ENCODE peak calls at places on chromosomes 11 and 22, in ten cellular contexts. One of them, this sample, is unnamed.

GRCh38 chr11:93268287-93269040 is 62.1 kb upstream of the DEUP1 start:
- DNase-seq in endodermal cell: no peak
- DNase-seq in uterus: no peak
- DNase-seq in A549: no peak
- DNase-seq in brain microvascular endothelial cell: no peak
- DNase-seq in heart right ventricle: no peak
- DNase-seq in CD8-positive, alpha-beta T cell: no peak
- DNase-seq in epithelial cell of esophagus: no peak
- DNase-seq in Peyer's patch: no peak
- DNase-seq in mucosa of descending colon: no peak
- DNase-seq in this sample: no peak

GRCh38 chr11:57214087-57214395 is 23.0 kb downstream of the APLNR start:
- DNase-seq in A549: no peak
- DNase-seq in Peyer's patch: no peak
- DNase-seq in endodermal cell: no peak
- DNase-seq in mucosa of descending colon: no peak
- DNase-seq in heart right ventricle: no peak
- DNase-seq in CD8-positive, alpha-beta T cell: no peak
- DNase-seq in epithelial cell of esophagus: no peak
- DNase-seq in uterus: no peak
- DNase-seq in brain microvascular endothelial cell: no peak
- DNase-seq in this sample: no peak

GRCh38 chr11:34331736-34332135 is 26.1 kb downstream of the ABTB2 start:
- DNase-seq in endodermal cell: no peak
- DNase-seq in Peyer's patch: no peak
- DNase-seq in uterus: no peak
- DNase-seq in A549: peak
- DNase-seq in heart right ventricle: no peak
- DNase-seq in brain microvascular endothelial cell: no peak
- DNase-seq in mucosa of descending colon: no peak
- DNase-seq in CD8-positive, alpha-beta T cell: no peak
- DNase-seq in epithelial cell of esophagus: no peak
- DNase-seq in this sample: no peak

GRCh38 chr11:48041877-48042698 is 61.7 kb downstream of the PTPRJ start:
- DNase-seq in uterus: no peak
- DNase-seq in Peyer's patch: no peak
- DNase-seq in mucosa of descending colon: no peak
- DNase-seq in endodermal cell: no peak
- DNase-seq in CD8-positive, alpha-beta T cell: no peak
- DNase-seq in brain microvascular endothelial cell: no peak
- DNase-seq in epithelial cell of esophagus: no peak
- DNase-seq in heart right ventricle: no peak
- DNase-seq in A549: no peak
- DNase-seq in this sample: no peak

GRCh38 chr22:33421859-33422258 is 363.7 kb upstream of the SYN3 start:
- DNase-seq in brain microvascular endothelial cell: no peak
- DNase-seq in CD8-positive, alpha-beta T cell: no peak
- DNase-seq in uterus: no peak
- DNase-seq in heart right ventricle: peak
- DNase-seq in epithelial cell of esophagus: no peak
- DNase-seq in Peyer's patch: no peak
- DNase-seq in A549: no peak
- DNase-seq in mucosa of descending colon: no peak
- DNase-seq in endodermal cell: no peak
- DNase-seq in this sample: no peak

GRCh38 chr11:127805771-127806170 is 781.6 kb downstream of the ETS1 start:
- DNase-seq in A549: no peak
- DNase-seq in CD8-positive, alpha-beta T cell: no peak
- DNase-seq in mucosa of descending colon: no peak
- DNase-seq in Peyer's patch: no peak
- DNase-seq in brain microvascular endothelial cell: no peak
- DNase-seq in uterus: no peak
- DNase-seq in heart right ventricle: no peak
- DNase-seq in endodermal cell: peak
- DNase-seq in epithelial cell of esophagus: no peak
- DNase-seq in this sample: no peak

GRCh38 chr22:31629741-31630184 is 32.3 kb downstream of the PISD start:
- DNase-seq in Peyer's patch: no peak
- DNase-seq in heart right ventricle: no peak
- DNase-seq in brain microvascular endothelial cell: no peak
- DNase-seq in epithelial cell of esophagus: no peak
- DNase-seq in mucosa of descending colon: no peak
- DNase-seq in A549: no peak
- DNase-seq in endodermal cell: no peak
- DNase-seq in uterus: no peak
- DNase-seq in CD8-positive, alpha-beta T cell: peak
- DNase-seq in this sample: no peak

GRCh38 chr11:1039481-1040427 is 3.2 kb upstream of the MUC6 start:
- DNase-seq in heart right ventricle: no peak
- DNase-seq in endodermal cell: no peak
- DNase-seq in brain microvascular endothelial cell: no peak
- DNase-seq in uterus: no peak
- DNase-seq in Peyer's patch: no peak
- DNase-seq in mucosa of descending colon: peak
- DNase-seq in CD8-positive, alpha-beta T cell: peak
- DNase-seq in A549: no peak
- DNase-seq in epithelial cell of esophagus: no peak
- DNase-seq in this sample: no peak

GRCh38 chr11:113401718-113402117 is 14.1 kb downstream of the ANKK1 start:
- DNase-seq in A549: peak
- DNase-seq in mucosa of descending colon: peak
- DNase-seq in uterus: no peak
- DNase-seq in epithelial cell of esophagus: peak
- DNase-seq in CD8-positive, alpha-beta T cell: no peak
- DNase-seq in heart right ventricle: peak
- DNase-seq in brain microvascular endothelial cell: no peak
- DNase-seq in endodermal cell: no peak
- DNase-seq in Peyer's patch: peak
- DNase-seq in this sample: no peak

GRCh38 chr11:96162816-96163499 is 180.0 kb downstream of the MAML2 start:
- DNase-seq in epithelial cell of esophagus: peak
- DNase-seq in brain microvascular endothelial cell: peak
- DNase-seq in endodermal cell: no peak
- DNase-seq in Peyer's patch: no peak
- DNase-seq in heart right ventricle: peak
- DNase-seq in uterus: peak
- DNase-seq in A549: no peak
- DNase-seq in mucosa of descending colon: no peak
- DNase-seq in CD8-positive, alpha-beta T cell: no peak
- DNase-seq in this sample: no peak

GRCh38 chr11:8080069-8080670 is 841 bp upstream of the TUB start:
- DNase-seq in mucosa of descending colon: no peak
- DNase-seq in A549: no peak
- DNase-seq in CD8-positive, alpha-beta T cell: no peak
- DNase-seq in Peyer's patch: no peak
- DNase-seq in heart right ventricle: no peak
- DNase-seq in brain microvascular endothelial cell: no peak
- DNase-seq in endodermal cell: no peak
- DNase-seq in uterus: no peak
- DNase-seq in epithelial cell of esophagus: no peak
- DNase-seq in this sample: no peak

GRCh38 chr11:44475114-44475686 is 90.3 kb upstream of the CD82 start:
- DNase-seq in uterus: no peak
- DNase-seq in brain microvascular endothelial cell: no peak
- DNase-seq in Peyer's patch: no peak
- DNase-seq in heart right ventricle: peak
- DNase-seq in epithelial cell of esophagus: no peak
- DNase-seq in A549: no peak
- DNase-seq in mucosa of descending colon: no peak
- DNase-seq in endodermal cell: no peak
- DNase-seq in CD8-positive, alpha-beta T cell: no peak
- DNase-seq in this sample: no peak

DNA sequence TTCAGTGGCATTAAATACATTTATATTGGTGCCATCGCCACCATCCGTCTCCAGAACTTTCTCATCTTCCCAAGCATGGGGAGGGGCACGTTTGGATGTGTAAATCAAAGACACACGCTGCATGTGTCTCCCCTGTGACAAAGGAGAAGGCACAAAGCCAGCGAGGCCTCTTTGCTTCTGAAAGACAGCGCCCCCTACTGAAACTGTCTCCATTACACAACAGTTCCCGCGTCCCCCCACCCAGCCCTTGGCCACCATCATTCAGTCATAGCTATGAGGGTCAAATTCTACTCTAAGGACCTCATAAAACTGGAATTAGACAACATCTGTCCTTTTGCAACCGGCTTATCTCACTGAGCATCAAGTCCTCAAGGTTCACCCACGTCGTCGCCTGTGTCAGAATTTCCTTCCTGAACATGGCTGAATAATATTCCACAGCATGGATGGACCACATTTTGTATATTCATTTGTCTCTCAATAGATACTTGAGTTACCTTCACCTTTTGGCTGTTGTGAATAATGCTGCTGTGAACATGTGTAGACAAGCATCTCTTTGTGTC is 64.8 kb downstream of the IGF2 start:
- DNase-seq in CD8-positive, alpha-beta T cell: no peak
- DNase-seq in endodermal cell: peak
- DNase-seq in brain microvascular endothelial cell: no peak
- DNase-seq in Peyer's patch: peak
- DNase-seq in mucosa of descending colon: no peak
- DNase-seq in epithelial cell of esophagus: peak
- DNase-seq in uterus: no peak
- DNase-seq in heart right ventricle: no peak
- DNase-seq in A549: no peak
- DNase-seq in this sample: no peak
- TF ChIP-seq CTCF in CD8-positive, alpha-beta T cell: no peak
- TF ChIP-seq CTCF in endodermal cell: peak
- TF ChIP-seq CTCF in brain microvascular endothelial cell: peak
- TF ChIP-seq CTCF in Peyer's patch: no peak
- TF ChIP-seq CTCF in mucosa of descending colon: no peak
- TF ChIP-seq CTCF in epithelial cell of esophagus: no peak
- TF ChIP-seq CTCF in uterus: no peak
- TF ChIP-seq CTCF in heart right ventricle: no peak
- TF ChIP-seq CTCF in A549: peak
- TF ChIP-seq CTCF in this sample: no peak

DNA sequence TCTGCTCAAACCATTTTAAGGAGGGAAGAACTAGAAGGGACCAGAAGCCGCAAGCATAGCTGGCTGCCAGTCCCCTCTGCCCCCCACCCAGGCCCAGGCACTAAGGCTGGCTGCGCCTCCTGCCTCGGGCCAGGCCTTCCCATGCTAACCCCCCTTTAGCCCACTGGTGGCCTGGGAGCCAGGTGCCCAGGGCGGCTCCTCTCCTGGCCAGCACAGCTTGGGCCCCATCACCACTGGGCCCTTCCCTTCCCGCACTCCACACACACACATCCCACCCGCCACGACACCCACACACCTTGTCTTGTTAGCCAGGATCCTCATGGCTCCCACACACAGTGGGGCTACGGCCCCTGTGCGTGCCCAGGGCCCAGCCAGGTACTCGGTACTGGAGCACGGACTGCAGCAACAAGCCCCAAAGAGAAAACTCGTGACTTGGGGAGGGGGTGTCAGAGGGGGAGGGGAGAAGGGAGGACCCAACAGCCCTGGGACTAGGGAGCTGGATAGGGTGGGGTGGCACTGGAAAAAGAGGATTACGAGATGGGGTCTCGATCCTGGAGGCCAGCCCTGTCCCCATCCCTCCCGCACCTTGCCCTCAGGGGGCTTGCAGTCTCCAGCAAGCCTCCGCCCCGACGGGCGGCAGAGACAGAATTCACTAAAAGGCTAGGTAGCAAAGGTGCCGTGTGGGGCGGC is 16.0 kb downstream of the BCL9L start:
- DNase-seq in heart right ventricle: no peak
- DNase-seq in A549: no peak
- DNase-seq in endodermal cell: no peak
- DNase-seq in epithelial cell of esophagus: no peak
- DNase-seq in brain microvascular endothelial cell: no peak
- DNase-seq in mucosa of descending colon: peak
- DNase-seq in CD8-positive, alpha-beta T cell: peak
- DNase-seq in uterus: no peak
- DNase-seq in Peyer's patch: no peak
- DNase-seq in this sample: no peak
- H3K4me3 ChIP-seq in heart right ventricle: peak
- H3K4me3 ChIP-seq in A549: peak
- H3K4me3 ChIP-seq in endodermal cell: peak
- H3K4me3 ChIP-seq in epithelial cell of esophagus: peak
- H3K4me3 ChIP-seq in brain microvascular endothelial cell: peak
- H3K4me3 ChIP-seq in mucosa of descending colon: no peak
- H3K4me3 ChIP-seq in CD8-positive, alpha-beta T cell: peak
- H3K4me3 ChIP-seq in uterus: peak
- H3K4me3 ChIP-seq in Peyer's patch: peak
- H3K4me3 ChIP-seq in this sample: peak

DNA sequence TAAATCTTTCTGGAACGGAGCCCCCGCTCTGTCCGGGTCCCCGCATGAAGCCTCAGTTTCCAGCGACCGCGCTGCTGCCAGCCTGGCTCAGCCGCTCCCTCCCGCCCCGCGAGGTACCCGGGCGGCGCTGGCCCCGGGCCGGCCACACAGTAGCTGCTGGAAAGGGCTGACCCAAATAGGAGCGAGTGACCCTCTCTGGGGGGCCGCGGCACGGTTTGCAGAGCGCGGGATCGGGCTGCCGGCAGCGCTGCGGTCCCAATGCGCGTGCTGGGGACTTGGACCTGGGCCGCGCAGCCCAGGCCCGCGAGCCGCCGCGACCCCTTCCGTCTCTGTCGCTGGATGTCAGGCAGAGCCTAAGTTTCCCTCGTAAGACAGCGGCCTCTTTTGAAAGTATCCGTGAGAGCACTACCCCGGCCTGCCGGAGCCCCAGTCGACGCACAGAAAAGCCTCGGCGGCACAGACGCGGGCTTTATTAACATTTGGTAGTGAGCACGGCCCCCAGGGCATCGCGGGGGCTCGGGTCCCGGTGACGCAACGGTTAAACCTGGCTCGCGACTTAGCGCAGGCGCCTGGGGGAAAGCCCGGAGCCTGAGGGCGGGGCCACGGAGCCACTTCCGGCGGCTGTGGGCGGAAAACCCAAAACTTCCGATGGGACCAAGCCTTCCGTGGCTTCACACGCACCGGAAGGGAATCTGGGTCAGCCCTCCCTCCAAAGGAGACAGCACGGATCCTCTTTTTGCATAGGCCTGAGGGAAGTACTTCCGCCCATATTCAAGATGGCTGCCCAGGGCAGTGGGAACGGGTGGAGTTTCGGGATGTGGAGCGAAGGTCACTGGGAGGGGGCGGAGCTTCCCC is 14.9 kb downstream of the BAD start:
- DNase-seq in heart right ventricle: peak
- DNase-seq in CD8-positive, alpha-beta T cell: peak
- DNase-seq in mucosa of descending colon: peak
- DNase-seq in Peyer's patch: peak
- DNase-seq in epithelial cell of esophagus: peak
- DNase-seq in endodermal cell: peak
- DNase-seq in uterus: peak
- DNase-seq in brain microvascular endothelial cell: peak
- DNase-seq in A549: peak
- DNase-seq in this sample: peak
- TF ChIP-seq CTCF in heart right ventricle: peak
- TF ChIP-seq CTCF in CD8-positive, alpha-beta T cell: peak
- TF ChIP-seq CTCF in mucosa of descending colon: no peak
- TF ChIP-seq CTCF in Peyer's patch: no peak
- TF ChIP-seq CTCF in epithelial cell of esophagus: peak
- TF ChIP-seq CTCF in endodermal cell: peak
- TF ChIP-seq CTCF in uterus: peak
- TF ChIP-seq CTCF in brain microvascular endothelial cell: no peak
- TF ChIP-seq CTCF in A549: peak
- TF ChIP-seq CTCF in this sample: no peak

GRCh38 chr22:35900483-35901168 is 128.0 kb downstream of the RBFOX2 start:
- DNase-seq in A549: no peak
- DNase-seq in CD8-positive, alpha-beta T cell: no peak
- DNase-seq in endodermal cell: peak
- DNase-seq in uterus: no peak
- DNase-seq in epithelial cell of esophagus: peak
- DNase-seq in brain microvascular endothelial cell: peak
- DNase-seq in Peyer's patch: no peak
- DNase-seq in mucosa of descending colon: no peak
- DNase-seq in heart right ventricle: no peak
- DNase-seq in this sample: no peak
- H3K4me3 ChIP-seq in A549: no peak
- H3K4me3 ChIP-seq in CD8-positive, alpha-beta T cell: no peak
- H3K4me3 ChIP-seq in endodermal cell: no peak
- H3K4me3 ChIP-seq in uterus: no peak
- H3K4me3 ChIP-seq in epithelial cell of esophagus: no peak
- H3K4me3 ChIP-seq in brain microvascular endothelial cell: no peak
- H3K4me3 ChIP-seq in Peyer's patch: no peak
- H3K4me3 ChIP-seq in mucosa of descending colon: no peak
- H3K4me3 ChIP-seq in heart right ventricle: no peak
- H3K4me3 ChIP-seq in this sample: no peak